ENCODE peak calls at places on chromosomes 4 and X, in seven cellular contexts. W is PC-3, Q is HS-5, R is OCI-LY7, G is LHCN-M2, C is T-helper 22 cell, J is GM23248. X is an unnamed sample.

GRCh38 chr4:147840846-147841732 is 109.2 kb downstream of the ARHGAP10 start:
- DNase-seq in G (no peak), J (no peak), Q (no peak), C (no peak), R (no peak), W (no peak), X (no peak)

GRCh38 chr4:47031713-47032404 is 492 bp downstream of the GABRB1 start:
- DNase-seq in Q (no peak), W (no peak), C (no peak), R (no peak), G (no peak), J (no peak), X (no peak)

GRCh38 chr4:152528060-152528459 is 7.8 kb downstream of the FBXW7 start:
- DNase-seq in G (no peak), R (no peak), C (no peak), Q (no peak), W (no peak), J (no peak), X (no peak)

GRCh38 chr4:184343400-184344177 is 125.9 kb upstream of the ENPP6 start:
- DNase-seq in J (peak), R (peak), W (peak), G (peak), C (no peak), Q (no peak), X (peak)

GRCh38 chrX:78383594-78383993 is 56.2 kb upstream of the CYSLTR1 start:
- DNase-seq in J (no peak), Q (no peak), W (no peak), G (peak), C (no peak), R (no peak), X (no peak)

GRCh38 chr4:95867919-95868318 is 28.0 kb downstream of the PDHA2 start:
- DNase-seq in C (no peak), J (peak), G (peak), R (peak), W (peak), Q (no peak), X (no peak)

GRCh38 chr4:139978692-139979091 is 175.3 kb downstream of the MAML3 start:
- DNase-seq in R (peak), G (no peak), Q (no peak), W (no peak), J (no peak), C (no peak), X (no peak)

GRCh38 chr4:98996056-98996941 is 778 bp downstream of the METAP1 start:
- DNase-seq in G (peak), W (peak), J (peak), Q (peak), C (no peak), R (peak), X (no peak)

GRCh38 chr4:973431-974397 is at the start of gene DGKQ:
- DNase-seq in Q (peak), J (peak), G (peak), C (peak), R (peak), W (peak), X (peak)

GRCh38 chr4:159705334-159705733 is 602.5 kb downstream of the RAPGEF2 start:
- DNase-seq in Q (no peak), G (no peak), C (no peak), W (no peak), R (no peak), J (no peak), X (no peak)

GRCh38 chr4:90127706-90128345 is 632 bp downstream of the CCSER1 start:
- DNase-seq in G (no peak), J (peak), C (no peak), Q (no peak), W (peak), R (no peak), X (no peak)

GRCh38 chr4:40246938-40247337 is 50.1 kb downstream of the RHOH start:
- DNase-seq in W (no peak), G (no peak), J (no peak), C (no peak), Q (no peak), R (no peak), X (no peak)

GRCh38 chr4:43242611-43243010 is 350.1 kb downstream of the GRXCR1 start:
- DNase-seq in G (peak), R (no peak), Q (peak), C (no peak), J (peak), W (peak), X (no peak)

GRCh38 chr4:109548655-109549054 is 11.4 kb upstream of the MCUB start:
- DNase-seq in W (peak), G (peak), C (no peak), J (peak), R (no peak), Q (peak), X (no peak)

GRCh38 chrX:150774798-150775568 is 81.8 kb downstream of the MTMR1 start:
- DNase-seq in C (no peak), R (no peak), W (no peak), G (no peak), Q (no peak), J (no peak), X (peak)

GRCh38 chrX:54994099-54994498 is at the start of gene PFKFB1:
- DNase-seq in W (no peak), C (no peak), G (no peak), J (no peak), Q (no peak), R (no peak), X (no peak)

GRCh38 chrX:120016068-120016441 is 61.4 kb downstream of the RHOXF2B start:
- DNase-seq in G (no peak), J (no peak), R (no peak), Q (no peak), C (no peak), W (no peak), X (no peak)

GRCh38 chr4:126850286-126850685 is 782.5 kb upstream of the INTU start:
- DNase-seq in G (peak), R (no peak), Q (peak), J (peak), W (peak), C (no peak), X (no peak)

GRCh38 chr4:769511-769910 is 56.4 kb downstream of the CPLX1 start:
- DNase-seq in W (no peak), J (no peak), C (no peak), Q (no peak), R (no peak), G (no peak), X (no peak)

GRCh38 chr4:69054578-69055200 is 41.6 kb upstream of the UGT2B7 start:
- DNase-seq in C (no peak), W (peak), J (peak), Q (peak), G (peak), R (no peak), X (no peak)

GRCh38 chr4:120070191-120070590 is 3.5 kb upstream of the MAD2L1 start:
- DNase-seq in C (no peak), Q (no peak), W (no peak), J (peak), G (no peak), R (no peak), X (no peak)

GRCh38 chr4:177740563-177740962 is 298.3 kb upstream of the AGA start:
- DNase-seq in J (no peak), R (no peak), G (no peak), C (no peak), Q (no peak), W (peak), X (no peak)

GRCh38 chrX:134891652-134892051 is 99.1 kb upstream of the SMIM10 start:
- DNase-seq in R (no peak), G (no peak), Q (no peak), C (no peak), W (no peak), J (no peak), X (no peak)

GRCh38 chrX:32571579-32571978 is 639.8 kb downstream of the DMD start:
- DNase-seq in J (no peak), G (no peak), W (no peak), R (no peak), Q (no peak), C (no peak), X (no peak)

GRCh38 chrX:28659269-28659668 is 72.0 kb downstream of the IL1RAPL1 start:
- DNase-seq in Q (no peak), J (no peak), R (peak), C (no peak), W (no peak), G (no peak), X (no peak)

X was measured in hippocampal formation.